ENCODE peak calls at places on chromosomes 1 and 21, in nine cellular contexts. Q is A549, Y is fibroblast of lung, Z is Panc1, B is uterus, R is neural progenitor cell, C is body of pancreas, F is tibial artery, X is adrenal gland. O is an unnamed sample. For H3K4me1, the result is how much of the 10 kb centered on the place peaks cover.

GRCh38 chr1:201740609-201741231 is 88.2 kb upstream of the IPO9 start:
- DNase-seq in Y (no peak), Q (no peak), C (no peak), Z (no peak), F (no peak), B (no peak), R (peak), X (no peak), O (no peak)

GRCh38 chr21:46182548-46183336 is 1.5 kb downstream of the SPATC1L start:
- DNase-seq in R (no peak), Q (no peak), C (no peak), B (no peak), Z (no peak), Y (no peak), X (peak), F (no peak), O (no peak)

GRCh38 chr1:175126347-175126746 is 58.7 kb downstream of the TNN start:
- DNase-seq in Z (no peak), R (no peak), Y (no peak), B (no peak), C (no peak), Q (no peak), X (no peak), F (no peak), O (no peak)

GRCh38 chr1:41733021-41733420 is 185.7 kb downstream of the HIVEP3 start:
- DNase-seq in Y (no peak), F (no peak), C (no peak), R (no peak), X (no peak), Z (no peak), B (no peak), Q (no peak), O (no peak)

GRCh38 chr21:34791776-34792503 is 123.1 kb downstream of the CLIC6 start:
- DNase-seq in R (no peak), C (no peak), X (no peak), B (no peak), Y (no peak), Q (no peak), Z (no peak), F (no peak), O (no peak)

GRCh38 chr21:41043008-41043407 is 125.0 kb upstream of the BACE2 start:
- DNase-seq in X (no peak), B (no peak), Y (no peak), F (no peak), Q (no peak), C (no peak), Z (no peak), R (no peak), O (no peak)

GRCh38 chr1:204335085-204335484 is 24.6 kb downstream of the PLEKHA6 start:
- DNase-seq in F (no peak), Q (no peak), X (no peak), B (no peak), Z (no peak), C (no peak), Y (no peak), R (no peak), O (no peak)

GRCh38 chr1:110185181-110185580 is 24.9 kb upstream of the KCNC4 start:
- DNase-seq in F (no peak), X (no peak), R (no peak), Z (no peak), Q (no peak), B (no peak), C (peak), Y (no peak), O (no peak)

GRCh38 chr1:171988243-171988642 is 146.9 kb downstream of the DNM3 start:
- DNase-seq in Z (no peak), C (no peak), Q (no peak), F (no peak), X (no peak), R (no peak), Y (no peak), B (no peak), O (no peak)

GRCh38 chr1:239805888-239806772 is 285.6 kb upstream of the FMN2 start:
- DNase-seq in Q (no peak), B (no peak), Y (no peak), F (no peak), R (no peak), X (no peak), Z (no peak), C (peak), O (no peak)

GRCh38 chr21:42480736-42481135 is 15.3 kb downstream of the RSPH1 start:
- DNase-seq in Q (no peak), Y (no peak), X (peak), C (no peak), F (no peak), Z (no peak), B (no peak), R (no peak), O (no peak)

GRCh38 chr1:213041443-213041842 is 9.6 kb upstream of the RPS6KC1 start:
- DNase-seq in X (no peak), F (no peak), B (no peak), R (no peak), C (no peak), Z (no peak), Q (no peak), Y (peak), O (no peak)

GRCh38 chr21:31484219-31484618 is 140.2 kb upstream of the TIAM1 start:
- DNase-seq in Y (no peak), B (no peak), Z (no peak), C (no peak), R (no peak), X (no peak), Q (no peak), F (no peak), O (no peak)

GRCh38 chr1:179014123-179014522 is 11.6 kb upstream of the FAM20B start:
- DNase-seq in Y (no peak), B (no peak), X (no peak), R (no peak), C (no peak), Q (no peak), Z (no peak), F (no peak), O (no peak)

GRCh38 chr21:46122758-46123683 is 25.1 kb downstream of the COL6A2 start:
- DNase-seq in B (peak), R (no peak), C (no peak), Y (no peak), X (no peak), Z (no peak), F (peak), Q (no peak), O (peak)

GRCh38 chr21:46084709-46085108 is 13.2 kb upstream of the COL6A2 start:
- DNase-seq in Z (no peak), Q (no peak), Y (no peak), X (no peak), C (no peak), F (no peak), R (no peak), B (peak), O (peak)

GRCh38 chr1:175887981-175888428 is 144.6 kb upstream of the TNR start:
- DNase-seq in Q (peak), Z (peak), F (peak), X (peak), B (no peak), C (peak), Y (peak), R (peak), O (peak)

GRCh38 chr21:45504021-45504515 is 38.2 kb downstream of the SLC19A1 start:
- DNase-seq in C (no peak), Y (no peak), Q (no peak), X (no peak), R (no peak), Z (no peak), B (no peak), F (no peak), O (peak)

GRCh38 chr1:84540759-84541158 is 33.5 kb downstream of the CTBS start:
- DNase-seq in Q (no peak), C (no peak), Z (no peak), X (no peak), F (no peak), B (no peak), R (no peak), Y (peak), O (no peak)

GRCh38 chr1:205800973-205801703 is 11.9 kb downstream of the SLC41A1 start:
- DNase-seq in X (no peak), Z (no peak), F (no peak), C (peak), B (no peak), Q (no peak), Y (no peak), R (no peak), O (no peak)

GRCh38 chr1:212219679-212220463 is 65.3 kb upstream of the PPP2R5A start:
- DNase-seq in X (no peak), R (peak), C (no peak), Y (no peak), Q (no peak), Z (no peak), F (no peak), B (no peak), O (no peak)

GRCh38 chr1:180156201-180156600 is 1.5 kb downstream of the QSOX1 start:
- DNase-seq in F (no peak), B (no peak), X (no peak), R (no peak), Y (peak), C (peak), Z (no peak), Q (no peak), O (no peak)

GRCh38 chr1:26949266-26949925 is 10.9 kb downstream of the KDF1 start:
- DNase-seq in Q (no peak), Z (no peak), X (no peak), C (no peak), B (no peak), F (no peak), R (no peak), Y (no peak), O (no peak)

GRCh38 chr1:35857830-35858229 is 25.2 kb upstream of the AGO1 start:
- DNase-seq in C (no peak), Q (no peak), Z (no peak), Y (peak), B (no peak), R (peak), F (no peak), X (no peak), O (no peak)

GRCh38 chr1:86062458-86062857 is 94.1 kb downstream of the COL24A1 start:
- DNase-seq in R (no peak), Q (no peak), B (no peak), Z (no peak), Y (no peak), C (no peak), F (no peak), X (no peak), O (no peak)

GRCh38 chr1:100584761-100585745 is 47.1 kb downstream of the GPR88 start:
- DNase-seq in B (no peak), R (no peak), F (no peak), Z (no peak), Q (no peak), Y (no peak), X (peak), C (no peak), O (no peak)

GRCh38 chr1:39992229-39992628 is 37.3 kb downstream of the MFSD2A start:
- DNase-seq in F (no peak), Z (no peak), Y (no peak), C (no peak), R (no peak), B (no peak), X (no peak), Q (no peak), O (no peak)

GRCh38 chr21:37075214-37075770 is 2.2 kb downstream of the TTC3 start:
- DNase-seq in X (no peak), Q (no peak), Z (no peak), B (no peak), Y (no peak), R (no peak), F (no peak), C (no peak), O (no peak)

GRCh38 chr1:101105877-101106276 is 80.3 kb upstream of the DPH5 start:
- DNase-seq in B (no peak), C (no peak), Y (peak), F (no peak), Z (no peak), X (no peak), Q (no peak), R (no peak), O (no peak)

GRCh38 chr1:63623952-63624351 is 30.7 kb downstream of the PGM1 start:
- DNase-seq in F (no peak), R (peak), Q (no peak), Y (no peak), Z (no peak), B (no peak), X (no peak), C (no peak), O (no peak)

GRCh38 chr1:54566438-54567141 is 18.6 kb downstream of the ACOT11 start:
- DNase-seq in Q (no peak), F (no peak), Z (no peak), Y (no peak), C (no peak), X (no peak), B (no peak), R (no peak), O (no peak)

GRCh38 chr21:46649356-46649755 is 13.9 kb downstream of the PRMT2 start:
- DNase-seq in F (no peak), R (no peak), B (no peak), Y (no peak), C (no peak), X (no peak), Q (no peak), Z (no peak), O (no peak)

GRCh38 chr1:40352126-40352525 is 21.4 kb upstream of the SMAP2 start:
- DNase-seq in Z (no peak), R (no peak), Q (no peak), B (no peak), F (no peak), X (no peak), C (peak), Y (no peak), O (no peak)

GRCh38 chr1:13814131-13814530 is 114.1 kb downstream of the PRDM2 start:
- DNase-seq in Y (no peak), X (peak), Z (no peak), Q (no peak), R (no peak), C (no peak), F (no peak), B (no peak), O (no peak)
- H3K4me1 ChIP-seq in Y (under half), X (under half), Z (under half), Q (under half), R (under half), C (under half), F (under half), B (under half), O (under half)

GRCh38 chr21:27062441-27062840 is 95.6 kb upstream of the ADAMTS5 start:
- DNase-seq in X (no peak), Y (peak), Z (no peak), B (no peak), Q (no peak), R (no peak), C (no peak), F (no peak), O (no peak)
- H3K4me3 ChIP-seq in X (no peak), Y (no peak), Z (no peak), B (no peak), Q (no peak), R (no peak), C (no peak), F (no peak), O (no peak)

GRCh38 chr1:226226601-226227000 is 3.1 kb downstream of the MIXL1 start:
- DNase-seq in Z (no peak), B (no peak), F (no peak), C (no peak), Q (no peak), Y (no peak), R (no peak), X (no peak), O (no peak)

GRCh38 chr1:226220473-226221189 is 2.8 kb upstream of the MIXL1 start:
- DNase-seq in C (no peak), X (no peak), R (peak), Q (no peak), B (no peak), F (no peak), Z (no peak), Y (no peak), O (no peak)

GRCh38 chr1:226223157-226223785 is at the start of gene MIXL1:
- DNase-seq in B (no peak), C (no peak), Z (no peak), Q (no peak), F (no peak), Y (no peak), X (no peak), R (peak), O (no peak)

GRCh38 chr1:226222686-226223085 is 778 bp upstream of the MIXL1 start:
- DNase-seq in X (no peak), F (no peak), Q (no peak), R (no peak), C (no peak), Y (no peak), B (no peak), Z (no peak), O (no peak)

GRCh38 chr1:226223786-226224244 is 351 bp downstream of the MIXL1 start:
- DNase-seq in X (no peak), Q (no peak), R (peak), Z (no peak), B (no peak), F (no peak), C (no peak), Y (no peak), O (no peak)
- TF ChIP-seq CTCF in X (no peak), Q (peak), R (peak), Z (peak), B (no peak), F (no peak), C (no peak), Y (no peak), O (no peak)

DNA sequence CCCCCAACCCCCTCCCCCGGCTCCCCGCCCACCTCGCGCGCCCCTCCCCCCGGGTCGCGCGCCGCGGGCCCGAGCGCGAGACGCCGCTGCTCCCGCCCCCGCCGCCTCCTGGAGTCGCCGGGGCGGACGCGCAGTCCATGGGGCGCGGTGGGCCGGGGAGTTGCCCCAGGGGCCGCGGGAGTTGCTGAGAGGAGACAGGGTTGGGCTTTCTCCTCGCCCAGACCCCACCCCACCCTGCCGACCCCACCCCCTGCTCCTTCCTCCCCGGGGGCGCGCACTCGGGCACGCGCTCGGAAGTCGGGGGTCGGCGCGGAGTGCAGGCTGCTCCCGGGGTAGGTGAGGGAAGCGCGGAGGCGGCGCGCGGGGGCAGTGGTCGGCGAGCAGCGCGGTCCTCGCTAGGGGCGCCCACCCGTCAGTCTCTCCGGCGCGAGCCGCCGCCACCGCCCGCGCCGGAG is at the start of gene LAMC1:
- DNase-seq in X (peak), C (peak), Y (peak), Z (no peak), B (peak), F (peak), Q (peak), R (peak), O (peak)
- H3K4me1 ChIP-seq in X (under half), C (under half), Y (under half), Z (half or more), B (under half), F (under half), Q (half or more), R (under half), O (under half)

DNA sequence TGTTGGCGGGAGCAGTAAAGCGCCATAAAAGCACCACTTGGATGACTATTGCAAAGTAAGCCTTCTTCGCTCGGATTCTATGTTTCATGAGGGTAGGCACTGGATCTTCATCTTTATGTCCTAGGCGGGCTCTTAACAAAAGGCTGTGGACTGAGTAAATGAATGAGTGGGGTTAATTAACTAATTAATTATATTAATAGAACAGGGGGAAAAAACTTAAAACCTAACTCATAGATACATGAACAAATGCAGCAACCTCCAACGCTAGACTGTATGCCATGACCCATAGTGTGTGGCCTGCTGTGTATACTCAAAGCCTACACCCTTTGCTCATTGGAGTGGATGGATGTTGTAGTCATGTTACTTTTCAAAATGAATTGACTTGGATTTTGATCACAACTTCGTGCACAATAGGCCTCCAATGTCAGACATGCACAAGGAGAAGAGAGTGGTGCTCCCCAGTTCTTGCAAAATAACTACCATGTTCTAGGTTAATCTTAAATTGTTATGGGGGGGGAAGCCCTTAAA is 417 bp upstream of the GFI1 start:
- DNase-seq in Z (no peak), Y (no peak), R (no peak), C (no peak), B (no peak), Q (no peak), X (no peak), F (no peak), O (no peak)
- H3K4me3 ChIP-seq in Z (no peak), Y (no peak), R (peak), C (peak), B (no peak), Q (peak), X (peak), F (no peak), O (peak)

DNA sequence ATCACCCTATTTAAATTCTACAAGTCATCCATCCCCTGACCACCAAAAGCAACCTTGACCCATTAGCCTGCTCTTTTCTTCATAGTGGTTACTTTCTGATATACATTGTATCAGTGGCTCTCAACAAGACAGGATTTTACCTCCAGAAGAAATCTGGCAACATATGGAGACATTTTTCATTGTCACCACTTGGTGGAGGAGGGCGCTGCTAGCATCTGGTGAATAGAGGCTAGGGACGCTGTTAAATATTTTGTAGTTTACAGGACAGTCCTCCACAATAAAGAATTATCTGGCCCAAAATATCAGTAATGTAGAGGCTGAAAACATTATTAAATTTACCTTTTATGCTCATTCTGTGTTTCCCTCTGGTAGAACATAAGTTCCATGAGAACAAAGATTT is 6.1 kb downstream of the HSPA13 start:
- DNase-seq in F (no peak), Y (no peak), R (no peak), X (no peak), Q (no peak), Z (no peak), C (no peak), B (no peak), O (no peak)
- TF ChIP-seq CTCF in F (no peak), Y (no peak), R (peak), X (no peak), Q (no peak), Z (peak), C (no peak), B (no peak), O (no peak)

DNA sequence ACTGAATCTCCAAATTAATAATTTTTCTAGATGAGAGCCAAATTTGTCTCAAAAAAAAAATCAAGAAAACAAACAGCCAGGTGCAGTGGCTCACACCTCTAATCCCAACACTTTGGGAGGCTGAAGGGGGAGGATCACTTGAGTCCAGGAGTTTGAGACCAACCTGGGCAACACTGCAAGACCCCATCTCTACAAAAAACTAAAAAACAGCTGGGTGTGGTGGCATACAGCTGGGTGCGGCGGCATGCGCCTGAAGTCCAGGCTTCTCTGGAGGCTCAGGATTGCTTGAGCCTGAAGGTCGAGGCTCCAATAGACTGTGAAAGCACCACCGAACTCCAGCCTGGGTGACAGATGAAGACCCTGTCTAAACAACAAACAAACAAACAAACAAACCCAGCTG is 14.0 kb downstream of the ACBD3 start:
- DNase-seq in Z (no peak), X (no peak), B (no peak), R (no peak), C (no peak), F (no peak), Q (no peak), Y (no peak), O (no peak)
- H3K4me1 ChIP-seq in Z (under half), X (under half), B (under half), R (under half), C (under half), F (under half), Q (under half), Y (under half), O (under half)

GRCh38 chr1:19481826-19482398 is 3.4 kb downstream of the CAPZB start:
- DNase-seq in C (no peak), X (no peak), B (no peak), F (no peak), R (no peak), Z (no peak), Y (no peak), Q (no peak), O (no peak)
- H3K4me3 ChIP-seq in C (no peak), X (no peak), B (no peak), F (no peak), R (no peak), Z (peak), Y (no peak), Q (no peak), O (no peak)

O was measured in left lung.